ENCODE peak calls at places on chromosomes 11 and 22, in five cellular contexts. B is PC-3, W is HCT116, U is GM12878, S is LNCaP clone FGC. I is an unnamed sample.

GRCh38 chr22:21639359-21639758 is 2.7 kb upstream of the SDF2L1 start:
- DNase-seq in W (no peak), B (no peak), S (no peak), U (no peak), I (no peak)

GRCh38 chr11:73291196-73291595 is 16.9 kb upstream of the ARHGEF17 start:
- DNase-seq in W (no peak), U (no peak), B (no peak), S (no peak), I (no peak)

GRCh38 chr22:36445158-36445668 is 36.2 kb downstream of the TXN2 start:
- DNase-seq in W (no peak), U (no peak), B (no peak), S (peak; percentile 75), I (no peak)

GRCh38 chr11:72646472-72646871 is 27.8 kb downstream of the PDE2A start:
- DNase-seq in B (no peak), S (no peak), U (no peak), W (no peak), I (no peak)

GRCh38 chr11:867856-868358 is 25.3 kb downstream of the TSPAN4 start:
- DNase-seq in U (no peak), B (no peak), S (no peak), W (no peak), I (no peak)

GRCh38 chr11:82750643-82751139 is 17.0 kb upstream of the FAM181B start:
- DNase-seq in B (no peak), S (no peak), W (no peak), U (no peak), I (no peak)

GRCh38 chr22:42872821-42873220 is 15.7 kb upstream of the ARFGAP3 start:
- DNase-seq in W (no peak), S (no peak), B (no peak), U (no peak), I (no peak)

GRCh38 chr11:36131719-36132349 is 157.4 kb downstream of the COMMD9 start:
- DNase-seq in U (no peak), W (no peak), B (peak; percentile 29), S (no peak), I (peak; percentile 53)

GRCh38 chr22:45584121-45584570 is 81.5 kb downstream of the FBLN1 start:
- DNase-seq in W (no peak), S (no peak), U (no peak), B (no peak), I (no peak)

GRCh38 chr11:47393163-47394049 is 15.0 kb upstream of the SLC39A13 start:
- DNase-seq in B (no peak), S (no peak), W (no peak), U (no peak), I (no peak)

GRCh38 chr11:115518983-115519382 is 14.8 kb upstream of the CADM1 start:
- DNase-seq in S (no peak), W (no peak), B (no peak), U (no peak), I (no peak)

GRCh38 chr11:2178906-2179494 is 7.4 kb upstream of the TH start:
- DNase-seq in U (no peak), W (peak; percentile 60), S (no peak), B (peak; percentile 96), I (no peak)

GRCh38 chr22:49966716-49967332 is 6.3 kb downstream of the PIM3 start:
- DNase-seq in U (no peak), B (no peak), W (no peak), S (no peak), I (no peak)

GRCh38 chr11:65427691-65428577 is 5.3 kb downstream of the NEAT1 start:
- DNase-seq in S (no peak), B (peak; percentile 50), U (no peak), W (peak; percentile 39), I (peak; percentile 74)

GRCh38 chr11:126450806-126451205 is 95.3 kb downstream of the ST3GAL4 start:
- DNase-seq in S (no peak), U (no peak), W (no peak), B (no peak), I (no peak)

GRCh38 chr22:27094633-27095308 is 437.4 kb downstream of the MIAT start:
- DNase-seq in W (no peak), S (no peak), U (no peak), B (no peak), I (no peak)

GRCh38 chr22:48827904-48828555 is 999.6 kb downstream of the BRD1 start:
- DNase-seq in U (no peak), B (no peak), W (no peak), S (no peak), I (no peak)

GRCh38 chr11:44188643-44189042 is 93.2 kb downstream of the EXT2 start:
- DNase-seq in S (no peak), B (no peak), U (no peak), W (no peak), I (no peak)

GRCh38 chr11:86509579-86509978 is 134.9 kb downstream of the CCDC81 start:
- DNase-seq in B (peak; percentile 66), W (no peak), S (no peak), U (no peak), I (no peak)

GRCh38 chr11:71498091-71498490 is 29.0 kb upstream of the KRTAP5-7 start:
- DNase-seq in U (no peak), B (no peak), W (no peak), S (no peak), I (no peak)

DNA sequence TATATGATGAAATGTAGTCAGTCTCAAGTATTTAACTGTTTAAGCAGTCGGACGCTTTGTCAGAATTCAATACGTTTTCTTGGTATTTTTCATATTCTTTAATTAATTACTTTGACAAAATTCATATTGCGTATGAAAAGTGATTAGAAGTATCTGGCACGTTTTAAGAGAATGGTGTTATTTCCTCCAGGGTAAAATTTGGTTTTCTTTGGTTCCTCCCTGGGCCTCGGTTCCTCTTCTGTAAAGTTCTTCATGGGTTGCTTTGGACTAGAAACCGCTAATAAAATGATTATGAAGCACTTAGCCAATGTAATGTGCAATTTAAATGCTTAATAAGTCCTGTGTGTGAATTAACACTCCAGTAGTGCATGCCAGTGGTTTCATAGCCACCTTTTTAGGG is 1.5 kb downstream of the CBL start:
- DNase-seq in S (no peak), W (no peak), B (no peak), U (no peak), I (no peak)
- H3K4me3 ChIP-seq in S (peak overlapping the region; percentile 86), W (no peak overlapping the region), B (peak overlapping the region; percentile 99), U (peak overlapping the region; percentile 93), I (peak overlapping the region; percentile 99)

DNA sequence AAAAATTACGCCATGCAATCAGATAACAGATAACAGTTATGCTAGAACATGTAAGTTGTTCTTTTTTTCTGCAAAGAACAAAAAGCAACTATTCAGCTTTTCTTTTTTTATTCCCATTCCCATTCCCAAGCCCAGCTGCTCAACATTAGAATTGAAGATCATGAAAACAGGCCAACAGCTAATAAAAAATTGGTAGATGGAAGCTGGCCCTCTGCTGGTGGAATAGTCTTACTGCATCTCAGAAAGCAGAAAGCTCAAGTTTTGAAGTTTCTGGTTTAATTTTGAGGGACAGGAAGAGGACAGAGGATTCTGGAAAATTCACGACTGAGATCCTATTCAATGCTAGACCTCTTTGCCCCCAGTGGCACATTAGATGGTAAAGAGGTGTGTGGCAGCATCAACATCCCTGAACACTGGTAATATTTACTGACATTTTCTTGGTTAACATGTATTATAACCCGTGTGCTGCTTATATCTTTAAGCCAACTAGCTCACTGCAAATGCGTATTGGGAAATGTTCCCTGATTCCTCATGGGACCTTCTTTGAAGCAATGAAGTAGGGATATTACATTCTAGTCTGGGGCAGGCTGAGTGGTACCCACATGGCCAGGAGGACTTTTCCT is 591.2 kb downstream of the OPCML start:
- DNase-seq in S (no peak), W (no peak), U (no peak), B (peak; percentile 35), I (peak; percentile 10)
- TF ChIP-seq CTCF in S (peak; percentile 72), W (peak; percentile 76), U (peak; percentile 78), B (peak; percentile 91), I (peak; percentile 75)

DNA sequence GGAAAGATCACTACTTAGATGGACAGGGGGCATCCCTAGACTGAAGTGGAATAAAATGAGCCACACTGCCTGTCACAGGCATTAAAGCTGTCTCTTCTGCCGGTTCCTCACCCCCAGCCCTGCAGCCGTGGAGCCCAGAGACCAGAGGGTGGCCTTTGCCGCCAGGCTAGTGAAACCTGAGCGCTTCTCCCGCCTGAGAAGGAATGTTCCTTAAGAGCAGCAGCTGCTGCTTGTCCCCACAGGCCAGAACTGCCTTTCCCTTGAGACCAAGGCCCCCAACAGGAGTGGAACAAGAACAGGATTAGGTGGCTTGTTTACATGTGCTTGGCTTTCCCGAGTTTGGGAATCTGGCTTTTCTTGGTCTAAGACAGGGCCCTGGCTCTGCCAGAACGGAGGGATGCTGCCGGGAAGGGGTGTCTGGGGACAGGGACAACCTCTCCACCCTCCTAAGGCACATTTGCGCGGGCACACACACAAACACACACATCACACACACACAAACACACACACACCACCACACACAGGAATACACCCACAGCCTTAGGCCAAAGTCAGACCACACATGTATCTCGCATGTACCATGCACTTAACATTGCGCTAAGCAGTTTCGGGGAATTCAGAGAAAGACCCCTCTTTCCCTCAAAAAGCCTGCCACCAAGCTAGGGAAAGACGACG is 91.8 kb downstream of the FEZ1 start:
- DNase-seq in W (no peak), B (no peak), U (no peak), S (no peak), I (no peak)
- H3K4me3 ChIP-seq in W (no peak overlapping the region), B (no peak overlapping the region), U (no peak overlapping the region), S (no peak overlapping the region), I (no peak overlapping the region)

GRCh38 chr11:64358536-64358906 is 441 bp upstream of the RPS6KA4 start:
- DNase-seq in B (no peak), S (no peak), U (no peak), W (no peak), I (no peak)

GRCh38 chr11:64357446-64357845 is 1.5 kb upstream of the RPS6KA4 start:
- DNase-seq in B (no peak), W (no peak), S (no peak), U (no peak), I (no peak)

GRCh38 chr11:64357904-64358535 is 942 bp upstream of the RPS6KA4 start:
- DNase-seq in S (no peak), U (no peak), B (peak; percentile 81), W (no peak), I (no peak)

GRCh38 chr11:64355078-64355940 is 3.7 kb upstream of the RPS6KA4 start:
- DNase-seq in B (peak; percentile 94), U (no peak), W (peak; percentile 60), S (no peak), I (peak; percentile 54)

GRCh38 chr11:64356498-64357411 is 2.2 kb upstream of the RPS6KA4 start:
- DNase-seq in U (no peak), S (no peak), B (peak; percentile 79), W (peak; percentile 80), I (peak; percentile 52)
- TF ChIP-seq CTCF in U (peak; percentile 37), S (peak; percentile 77), B (peak; percentile 80), W (peak; percentile 91), I (peak; percentile 32)

I was measured in GM12865.